ENCODE peak calls at places on chromosomes 2 and 18, in nine cellular contexts. D is thyroid gland, Y is transverse colon, U is A549, E is kidney, G is SJSA1, Q is mesendoderm, J is body of pancreas, V is heart right ventricle. B is an unnamed sample.
A peak's percentile ranks its signal among the peaks of the same experiment; 100 is the strongest.

GRCh38 chr2:158045362-158045761 is 56.3 kb upstream of the UPP2 start:
- DNase-seq in D (no peak), Y (peak; percentile 42), U (peak; percentile 45), E (no peak), G (no peak), Q (peak; percentile 75), J (no peak), V (no peak), B (no peak)

GRCh38 chr2:37618326-37618725 is 53.1 kb downstream of the CDC42EP3 start:
- DNase-seq in D (no peak), Y (no peak), U (no peak), E (no peak), G (no peak), Q (no peak), J (no peak), V (no peak), B (no peak)

GRCh38 chr18:47263197-47263827 is 11.9 kb upstream of the SKOR2 start:
- DNase-seq in D (no peak), Y (no peak), U (no peak), E (no peak), G (no peak), Q (peak; percentile 70), J (no peak), V (no peak), B (no peak)

GRCh38 chr2:45755585-45756330 is 104.3 kb downstream of the PRKCE start:
- DNase-seq in D (no peak), Y (no peak), U (peak; percentile 25), E (no peak), G (peak; percentile 66), Q (peak; percentile 23), J (no peak), V (no peak), B (no peak)

GRCh38 chr2:68909793-68910674 is 38.8 kb upstream of the BMP10 start:
- DNase-seq in D (peak; percentile 78), Y (peak; percentile 81), U (peak; percentile 85), E (no peak), G (peak; percentile 76), Q (peak; percentile 84), J (peak; percentile 73), V (peak; percentile 73), B (peak; percentile 94)

GRCh38 chr2:71736986-71737385 is 283.6 kb downstream of the DYSF start:
- DNase-seq in D (no peak), Y (no peak), U (no peak), E (no peak), G (no peak), Q (no peak), J (no peak), V (no peak), B (no peak)

GRCh38 chr18:47418746-47419145 is 167.3 kb upstream of the SKOR2 start:
- DNase-seq in D (no peak), Y (no peak), U (no peak), E (no peak), G (no peak), Q (peak; percentile 48), J (no peak), V (no peak), B (no peak)

GRCh38 chr2:237141556-237141955 is 55.9 kb downstream of the COPS8 start:
- DNase-seq in D (no peak), Y (no peak), U (no peak), E (no peak), G (peak; percentile 18), Q (no peak), J (no peak), V (no peak), B (no peak)

GRCh38 chr2:161166538-161167409 is 6.5 kb downstream of the TANK start:
- DNase-seq in D (no peak), Y (no peak), U (no peak), E (no peak), G (no peak), Q (no peak), J (no peak), V (no peak), B (no peak)

GRCh38 chr2:161163438-161163837 is 3.2 kb downstream of the TANK start:
- DNase-seq in D (no peak), Y (no peak), U (no peak), E (no peak), G (no peak), Q (no peak), J (no peak), V (no peak), B (no peak)

GRCh38 chr2:161165811-161166210 is 5.6 kb downstream of the TANK start:
- DNase-seq in D (no peak), Y (no peak), U (no peak), E (no peak), G (no peak), Q (no peak), J (no peak), V (no peak), B (no peak)

GRCh38 chr2:161169335-161169734 is 9.1 kb downstream of the TANK start:
- DNase-seq in D (no peak), Y (no peak), U (no peak), E (no peak), G (no peak), Q (no peak), J (no peak), V (no peak), B (no peak)

DNA sequence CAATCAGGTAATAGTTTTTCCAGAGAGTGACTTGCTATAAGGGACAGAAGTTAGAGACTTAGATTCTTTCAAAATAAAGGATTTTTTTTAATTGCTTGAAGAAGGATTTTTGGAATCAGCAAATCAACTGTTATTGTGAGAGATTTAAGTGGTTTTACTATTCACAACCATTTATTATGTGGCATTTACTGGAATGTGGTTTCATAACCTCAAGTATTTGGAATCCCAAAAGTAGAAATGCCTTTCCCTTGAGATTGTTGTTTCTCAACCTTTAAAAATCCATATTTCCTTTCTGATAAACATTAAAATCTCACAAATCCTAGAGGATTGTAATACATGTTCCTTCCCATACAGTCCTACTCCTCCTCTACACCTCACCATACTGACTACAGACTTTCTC is 5.0 kb downstream of the TANK start:
- DNase-seq in D (no peak), Y (no peak), U (no peak), E (no peak), G (no peak), Q (no peak), J (no peak), V (no peak), B (no peak)
- H3K27ac ChIP-seq in D (no peak overlapping the region), Y (peak overlapping the region; percentile 40), U (no peak overlapping the region), E (no peak overlapping the region), G (peak overlapping the region; percentile 69), Q (no peak overlapping the region), J (peak overlapping the region; percentile 32), V (peak overlapping the region; percentile 76), B (peak overlapping the region; percentile 10)

GRCh38 chr18:24398515-24398914 is 891 bp upstream of the OSBPL1A start:
- DNase-seq in D (peak; percentile 22), Y (peak; percentile 11), U (no peak), E (no peak), G (peak; percentile 50), Q (peak; percentile 55), J (no peak), V (no peak), B (peak; percentile 44)

GRCh38 chr18:24395049-24395780 is 2.4 kb downstream of the OSBPL1A start:
- DNase-seq in D (no peak), Y (no peak), U (no peak), E (no peak), G (no peak), Q (no peak), J (no peak), V (no peak), B (no peak)

GRCh38 chr18:24397694-24398365 is at the start of gene OSBPL1A:
- DNase-seq in D (peak; percentile 96), Y (peak; percentile 96), U (peak; percentile 86), E (peak; percentile 98), G (peak; percentile 96), Q (peak; percentile 99), J (peak; percentile 95), V (peak; percentile 94), B (peak; percentile 92)

GRCh38 chr18:24396082-24396623 is 1.5 kb downstream of the OSBPL1A start:
- DNase-seq in D (no peak), Y (no peak), U (no peak), E (no peak), G (no peak), Q (no peak), J (no peak), V (no peak), B (no peak)

GRCh38 chr18:24397131-24397693 is 412 bp downstream of the OSBPL1A start:
- DNase-seq in D (peak; percentile 68), Y (peak; percentile 67), U (peak; percentile 68), E (no peak), G (peak; percentile 48), Q (peak; percentile 71), J (peak; percentile 37), V (peak; percentile 40), B (peak; percentile 63)
- H3K4me1 ChIP-seq in D (peaks cover 5% of the 10 kb centered on the region), Y (no peaks in the 10 kb centered on the region), U (peaks cover 16% of the 10 kb centered on the region), E (peaks cover 4% of the 10 kb centered on the region), G (peaks cover 25% of the 10 kb centered on the region), Q (no peaks in the 10 kb centered on the region), J (peaks cover 6% of the 10 kb centered on the region), V (no peaks in the 10 kb centered on the region), B (no peaks in the 10 kb centered on the region)

DNA sequence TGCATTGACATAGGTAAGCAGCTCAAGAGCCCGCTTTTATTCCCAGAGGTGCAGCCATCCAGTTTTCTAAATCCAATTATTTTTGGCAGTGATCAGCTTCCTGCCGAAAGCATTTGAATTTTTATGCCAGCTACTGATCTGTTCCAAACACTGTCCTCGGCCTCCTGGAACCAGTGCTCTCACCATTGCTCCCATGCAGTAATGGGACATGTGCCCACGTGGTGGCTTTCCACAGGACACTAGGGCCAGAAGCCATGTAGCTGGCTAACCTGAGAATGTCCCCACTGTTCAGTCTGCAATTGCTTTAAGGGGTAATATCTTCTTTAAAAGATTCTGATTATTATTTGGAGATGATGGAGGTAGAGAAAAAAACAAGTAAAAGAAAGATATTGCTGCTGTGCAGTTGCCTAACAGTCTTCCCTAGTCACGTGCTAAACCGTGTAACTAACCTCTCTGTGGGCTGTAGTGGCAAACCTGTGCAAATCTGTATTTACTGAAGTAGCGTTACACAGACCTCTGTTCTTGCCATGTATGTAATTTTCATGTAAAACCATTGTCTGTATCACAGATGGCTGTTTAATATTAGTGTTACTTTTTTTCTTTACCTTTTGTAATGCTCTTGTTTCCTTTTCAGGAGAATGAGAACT is 13.0 kb downstream of the GRHL1 start:
- DNase-seq in D (no peak), Y (no peak), U (no peak), E (no peak), G (no peak), Q (no peak), J (no peak), V (no peak), B (no peak)
- H3K27ac ChIP-seq in D (no peak overlapping the region), Y (no peak overlapping the region), U (no peak overlapping the region), E (no peak overlapping the region), G (no peak overlapping the region), Q (no peak overlapping the region), J (no peak overlapping the region), V (no peak overlapping the region), B (no peak overlapping the region)

DNA sequence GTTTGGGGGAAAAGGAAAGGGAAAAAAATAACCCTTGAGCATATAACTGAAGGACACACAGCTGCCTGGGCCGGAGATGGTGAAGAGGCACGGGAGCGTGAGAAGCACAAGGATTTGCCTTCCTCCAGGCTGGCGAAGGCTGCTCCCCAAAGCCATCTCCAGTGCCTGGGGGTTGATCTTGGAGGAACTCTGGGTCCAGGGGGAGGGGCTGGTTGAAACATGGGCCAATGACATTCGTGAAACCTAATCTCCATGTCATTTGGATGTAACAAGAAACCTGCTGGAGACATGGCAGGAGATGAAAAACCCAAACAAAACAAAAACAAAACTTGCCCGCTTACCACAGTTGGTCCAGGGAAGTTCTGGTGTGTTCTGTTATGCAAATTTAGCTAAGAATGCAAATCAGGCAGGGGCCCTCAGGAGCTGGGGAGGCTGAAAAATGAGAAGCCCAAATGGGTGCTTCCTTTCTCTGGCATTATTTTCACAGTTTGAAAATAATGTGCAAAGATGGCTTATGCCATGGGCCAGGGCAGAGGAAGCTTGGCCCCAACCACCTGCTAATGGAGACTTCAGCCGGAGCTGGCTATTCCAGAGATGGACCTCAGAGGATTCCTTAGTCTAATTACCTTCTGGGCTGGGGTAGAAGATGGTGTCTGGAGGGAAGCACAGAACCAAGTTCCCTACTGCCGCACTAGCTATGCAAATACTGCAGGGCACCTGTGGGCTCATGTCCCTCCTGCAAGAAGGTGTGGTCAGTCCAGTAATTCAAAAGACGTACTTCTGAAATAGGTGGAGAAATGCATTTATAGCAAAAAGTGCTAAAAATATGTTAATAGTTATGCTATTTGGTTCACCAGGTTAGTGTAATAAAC is 180.9 kb downstream of the BCL2 start:
- DNase-seq in D (no peak), Y (peak; percentile 58), U (no peak), E (no peak), G (no peak), Q (peak; percentile 68), J (no peak), V (peak; percentile 39), B (peak; percentile 84)
- H3K4me1 ChIP-seq in D (peaks cover 61% of the 10 kb centered on the region), Y (peaks cover 5% of the 10 kb centered on the region), U (no peaks in the 10 kb centered on the region), E (peaks cover 11% of the 10 kb centered on the region), G (no peaks in the 10 kb centered on the region), Q (no peaks in the 10 kb centered on the region), J (no peaks in the 10 kb centered on the region), V (peaks cover 31% of the 10 kb centered on the region), B (peaks cover 10% of the 10 kb centered on the region)